ENCODE peak calls at places on chromosomes 2 and 18, in seven cellular contexts. D is A549; T is activated T-cell treated with anti-CD3 and anti-CD28 coated beads, Interleukin-2, amount 50 U/mL, for 72 hours; N is sciatic nerve; E is posterior cingulate gyrus; Q is HT-29; U is astrocyte of the cerebellum. P is an unnamed sample.

GRCh38 chr2:28035816-28036215 is 145.3 kb downstream of the BABAM2 start:
- DNase-seq in T (no peak), N (no peak), U (no peak), Q (no peak), E (no peak), D (no peak), P (no peak)

GRCh38 chr2:85846411-85846810 is 42.4 kb downstream of the ST3GAL5 start:
- DNase-seq in T (no peak), Q (no peak), E (no peak), N (no peak), U (no peak), D (no peak), P (peak; percentile 8)

GRCh38 chr2:45001629-45002385 is 7.4 kb downstream of the SIX2 start:
- DNase-seq in T (peak; percentile 19), D (no peak), Q (no peak), U (no peak), E (no peak), N (no peak), P (no peak)

GRCh38 chr2:1598800-1599199 is 145.5 kb downstream of the PXDN start:
- DNase-seq in E (no peak), Q (no peak), U (no peak), T (no peak), N (no peak), D (no peak), P (no peak)

GRCh38 chr2:196989496-196989895 is 63.0 kb upstream of the PGAP1 start:
- DNase-seq in T (no peak), E (no peak), N (no peak), Q (no peak), U (no peak), D (no peak), P (no peak)

GRCh38 chr2:62192811-62193210 is 3.1 kb upstream of the B3GNT2 start:
- DNase-seq in D (no peak), T (no peak), Q (no peak), E (no peak), N (no peak), U (no peak), P (no peak)

GRCh38 chr2:75142081-75142480 is 57.2 kb downstream of the TACR1 start:
- DNase-seq in Q (no peak), T (no peak), U (peak; percentile 18), E (no peak), D (no peak), N (no peak), P (no peak)

GRCh38 chr2:150528861-150529801 is 41.7 kb upstream of the RND3 start:
- DNase-seq in E (no peak), U (no peak), D (peak; percentile 56), T (no peak), Q (peak; percentile 79), N (no peak), P (peak; percentile 68)

GRCh38 chr2:36379710-36380448 is 24.3 kb downstream of the CRIM1 start:
- DNase-seq in T (no peak), E (no peak), Q (no peak), D (no peak), U (peak; percentile 53), N (no peak), P (no peak)

GRCh38 chr2:56754627-56755026 is 570.8 kb downstream of the CCDC85A start:
- DNase-seq in Q (no peak), E (no peak), N (no peak), T (no peak), U (no peak), D (no peak), P (no peak)

GRCh38 chr2:171531291-171531690 is 9.0 kb downstream of the CYBRD1 start:
- DNase-seq in E (no peak), D (no peak), Q (no peak), N (peak; percentile 61), T (no peak), U (peak; percentile 69), P (peak; percentile 66)

GRCh38 chr2:10228611-10229365 is 73.9 kb upstream of the HPCAL1 start:
- DNase-seq in T (no peak), E (no peak), U (no peak), N (peak; percentile 15), D (no peak), Q (peak; percentile 39), P (no peak)

GRCh38 chr2:130287656-130288026 is 55.1 kb upstream of the IMP4 start:
- DNase-seq in U (no peak), E (no peak), T (no peak), Q (no peak), N (no peak), D (no peak), P (no peak)

GRCh38 chr2:215931256-215931903 is 82.0 kb downstream of the MREG start:
- DNase-seq in Q (peak; percentile 90), N (peak; percentile 71), D (peak; percentile 48), E (peak; percentile 65), T (peak; percentile 63), U (peak; percentile 76), P (peak; percentile 76)

GRCh38 chr18:31219395-31219794 is 56.7 kb upstream of the DSC1 start:
- DNase-seq in E (no peak), Q (no peak), N (no peak), T (no peak), D (no peak), U (no peak), P (no peak)

GRCh38 chr2:205934443-205934842 is 151.5 kb downstream of the INO80D start:
- DNase-seq in Q (peak; percentile 39), N (no peak), T (no peak), E (no peak), D (peak; percentile 31), U (no peak), P (peak; percentile 24)

GRCh38 chr2:233807215-233807865 is 29.2 kb downstream of the MROH2A start:
- DNase-seq in D (no peak), N (peak; percentile 41), T (no peak), Q (no peak), E (no peak), U (no peak), P (no peak)

GRCh38 chr2:9010866-9011265 is 7.4 kb upstream of the MBOAT2 start:
- DNase-seq in U (peak; percentile 86), T (no peak), N (no peak), E (no peak), Q (no peak), D (no peak), P (no peak)

GRCh38 chr2:133854603-133855200 is 286.4 kb upstream of the NCKAP5 start:
- DNase-seq in N (no peak), D (no peak), T (no peak), Q (no peak), U (no peak), E (no peak), P (no peak)

GRCh38 chr2:55097083-55097461 is 46.8 kb upstream of the RTN4 start:
- DNase-seq in D (no peak), Q (no peak), E (no peak), N (no peak), U (no peak), T (no peak), P (no peak)

GRCh38 chr2:172968061-172968469 is 107.6 kb upstream of the MAP3K20 start:
- DNase-seq in Q (no peak), E (no peak), N (peak; percentile 63), U (peak; percentile 80), T (no peak), D (no peak), P (no peak)

GRCh38 chr2:237158194-237158593 is 72.5 kb downstream of the COPS8 start:
- DNase-seq in D (no peak), E (no peak), Q (no peak), U (no peak), T (no peak), N (no peak), P (no peak)

GRCh38 chr2:124347209-124347608 is 322.1 kb downstream of the CNTNAP5 start:
- DNase-seq in Q (no peak), N (no peak), U (no peak), T (no peak), E (no peak), D (no peak), P (no peak)

GRCh38 chr18:54973046-54973445 is 13.8 kb upstream of the CCDC68 start:
- DNase-seq in T (no peak), N (no peak), E (no peak), Q (no peak), D (no peak), U (no peak), P (no peak)

GRCh38 chr2:37149626-37150322 is 7.0 kb downstream of the EIF2AK2 start:
- DNase-seq in T (no peak), E (no peak), Q (peak; percentile 60), D (no peak), N (no peak), U (no peak), P (no peak)

GRCh38 chr2:64401501-64401880 is 52.5 kb upstream of the LGALSL start:
- DNase-seq in E (no peak), D (no peak), N (no peak), T (no peak), Q (peak; percentile 60), U (no peak), P (no peak)

GRCh38 chr2:42124051-42124813 is 44.9 kb upstream of the EML4 start:
- DNase-seq in E (no peak), U (no peak), Q (no peak), D (no peak), N (no peak), T (no peak), P (no peak)

GRCh38 chr2:144776766-144777165 is 256.8 kb upstream of the ZEB2 start:
- DNase-seq in N (no peak), Q (no peak), T (no peak), D (no peak), E (no peak), U (no peak), P (no peak)

GRCh38 chr2:85947593-85947992 is 58.8 kb upstream of the ST3GAL5 start:
- DNase-seq in T (no peak), U (no peak), N (no peak), D (no peak), E (no peak), Q (no peak), P (no peak)

GRCh38 chr2:26395394-26395793 is 6.3 kb upstream of the DRC1 start:
- DNase-seq in Q (no peak), T (no peak), N (no peak), U (no peak), D (no peak), E (no peak), P (no peak)

GRCh38 chr2:207258191-207258991 is 92.6 kb upstream of the KLF7 start:
- DNase-seq in Q (no peak), U (peak; percentile 96), N (no peak), T (no peak), D (peak; percentile 66), E (peak; percentile 29), P (peak; percentile 80)